ENCODE peak calls at places on chromosomes 13 and 19, in ten cellular contexts. R is NCI-H1092 treated with DMSO at 0.1 percent for 48 hours, M is dermis microvascular lymphatic vessel endothelial cell, K is OCI-M1, P is T-helper 17 cell, T is neural crest cell, Y is substantia nigra, X is M059J, V is left cardiac atrium, Q is LoVo. J is an unnamed sample.

GRCh38 chr13:38830442-38831045 is 143.7 kb downstream of the FREM2 start:
- DNase-seq in R (no peak), M (no peak), K (no peak), P (no peak), T (no peak), Y (no peak), X (no peak), V (no peak), Q (no peak), J (no peak)

GRCh38 chr13:21898461-21898860 is 227.6 kb downstream of the FGF9 start:
- DNase-seq in R (no peak), M (no peak), K (no peak), P (no peak), T (no peak), Y (no peak), X (no peak), V (no peak), Q (no peak), J (no peak)

GRCh38 chr19:11088508-11089253 is 582 bp upstream of the LDLR start:
- DNase-seq in R (no peak), M (no peak), K (peak; percentile 64), P (no peak), T (no peak), Y (no peak), X (no peak), V (peak; percentile 58), Q (no peak), J (no peak)

GRCh38 chr13:46296920-46297319 is 85.2 kb downstream of the LRRC63 start:
- DNase-seq in R (no peak), M (no peak), K (peak; percentile 67), P (no peak), T (no peak), Y (no peak), X (peak; percentile 70), V (no peak), Q (peak; percentile 5), J (no peak)

GRCh38 chr13:85223883-85224656 is 575.1 kb downstream of the SLITRK6 start:
- DNase-seq in R (no peak), M (no peak), K (peak; percentile 33), P (no peak), T (no peak), Y (no peak), X (no peak), V (no peak), Q (no peak), J (no peak)

GRCh38 chr19:18856385-18857126 is 24.8 kb downstream of the UPF1 start:
- DNase-seq in R (no peak), M (no peak), K (no peak), P (no peak), T (no peak), Y (no peak), X (peak; percentile 33), V (no peak), Q (no peak), J (no peak)

GRCh38 chr19:17642656-17643055 is 45.5 kb downstream of the UNC13A start:
- DNase-seq in R (no peak), M (no peak), K (no peak), P (no peak), T (no peak), Y (no peak), X (no peak), V (no peak), Q (no peak), J (no peak)

GRCh38 chr19:11781295-11782057 is 14.7 kb downstream of the ZNF441 start:
- DNase-seq in R (no peak), M (no peak), K (peak; percentile 61), P (no peak), T (no peak), Y (no peak), X (peak; percentile 24), V (no peak), Q (no peak), J (no peak)

GRCh38 chr13:111880185-111880584 is 186.8 kb upstream of the SOX1 start:
- DNase-seq in R (no peak), M (no peak), K (no peak), P (no peak), T (no peak), Y (no peak), X (no peak), V (no peak), Q (no peak), J (no peak)

GRCh38 chr13:40813662-40814454 is 24.4 kb downstream of the SLC25A15 start:
- DNase-seq in R (no peak), M (no peak), K (peak; percentile 42), P (no peak), T (no peak), Y (no peak), X (peak; percentile 34), V (no peak), Q (no peak), J (no peak)